ENCODE peak calls at places on chromosomes 16 and 17, in five cellular contexts. R is neural progenitor cell, E is testis, U is mucosa of descending colon, Y is heart right ventricle. V is an unnamed sample.
A peak's percentile ranks its signal among the peaks of the same experiment; 100 is the strongest.

GRCh38 chr16:75593825-75594820 is 27.9 kb downstream of the GABARAPL2 start:
- DNase-seq in Y (no peak), U (no peak), R (no peak), E (no peak), V (no peak)

GRCh38 chr16:27330542-27330941 is 16.8 kb downstream of the IL4R start:
- DNase-seq in Y (peak; percentile 42), R (no peak), U (no peak), E (no peak), V (no peak)

GRCh38 chr16:50261160-50261706 is 5.1 kb upstream of the ADCY7 start:
- DNase-seq in Y (no peak), E (no peak), U (no peak), R (no peak), V (no peak)

GRCh38 chr17:29574732-29575510 is 6.4 kb downstream of the TP53I13 start:
- DNase-seq in Y (no peak), U (peak; percentile 82), E (no peak), R (no peak), V (no peak)

GRCh38 chr17:38702900-38703741 is 2.0 kb upstream of the MLLT6 start:
- DNase-seq in R (no peak), U (peak; percentile 55), Y (no peak), E (peak; percentile 40), V (no peak)

GRCh38 chr16:14106457-14106856 is 35.3 kb downstream of the MRTFB start:
- DNase-seq in Y (no peak), E (no peak), U (no peak), R (no peak), V (no peak)

GRCh38 chr17:11900103-11900502 is 97.2 kb downstream of the ZNF18 start:
- DNase-seq in R (no peak), E (no peak), U (peak; percentile 5), Y (no peak), V (no peak)

GRCh38 chr17:59783221-59784016 is 76.0 kb downstream of the VMP1 start:
- DNase-seq in Y (no peak), U (no peak), E (no peak), R (no peak), V (no peak)

GRCh38 chr17:77408284-77408683 is 267.5 kb downstream of the SEC14L1 start:
- DNase-seq in Y (no peak), U (no peak), R (no peak), E (no peak), V (no peak)

GRCh38 chr16:80971814-80972213 is 34.9 kb downstream of the CMC2 start:
- DNase-seq in Y (no peak), R (peak; percentile 23), U (no peak), E (no peak), V (no peak)

GRCh38 chr16:80972611-80973010 is 34.1 kb downstream of the CMC2 start:
- DNase-seq in E (no peak), U (no peak), R (no peak), Y (no peak), V (no peak)

GRCh38 chr16:80976946-80977345 is 29.7 kb downstream of the CMC2 start:
- DNase-seq in Y (no peak), R (no peak), U (no peak), E (no peak), V (no peak)

GRCh38 chr16:80973991-80974390 is 32.7 kb downstream of the CMC2 start:
- DNase-seq in U (no peak), E (no peak), R (no peak), Y (no peak), V (no peak)

GRCh38 chr16:80974649-80975376 is 31.9 kb downstream of the CMC2 start:
- DNase-seq in Y (no peak), R (peak; percentile 18), U (no peak), E (no peak), V (no peak)
- TF ChIP-seq CTCF in Y (peak; percentile 42), R (peak; percentile 56), U (no peak), E (peak; percentile 45), V (peak; percentile 27)

GRCh38 chr16:35148748-35149147 is 1689.3 kb downstream of the TP53TG3F start:
- DNase-seq in U (no peak), Y (no peak), E (no peak), R (no peak), V (no peak)

GRCh38 chr16:35152067-35152627 is 1692.7 kb downstream of the TP53TG3F start:
- DNase-seq in R (no peak), Y (no peak), E (no peak), U (no peak), V (no peak)

GRCh38 chr16:35150805-35151312 is 1691.4 kb downstream of the TP53TG3F start:
- DNase-seq in E (no peak), Y (no peak), R (no peak), U (no peak), V (no peak)

GRCh38 chr16:35147556-35148504 is 1688.4 kb downstream of the TP53TG3F start:
- DNase-seq in U (no peak), R (no peak), Y (no peak), E (no peak), V (no peak)

DNA sequence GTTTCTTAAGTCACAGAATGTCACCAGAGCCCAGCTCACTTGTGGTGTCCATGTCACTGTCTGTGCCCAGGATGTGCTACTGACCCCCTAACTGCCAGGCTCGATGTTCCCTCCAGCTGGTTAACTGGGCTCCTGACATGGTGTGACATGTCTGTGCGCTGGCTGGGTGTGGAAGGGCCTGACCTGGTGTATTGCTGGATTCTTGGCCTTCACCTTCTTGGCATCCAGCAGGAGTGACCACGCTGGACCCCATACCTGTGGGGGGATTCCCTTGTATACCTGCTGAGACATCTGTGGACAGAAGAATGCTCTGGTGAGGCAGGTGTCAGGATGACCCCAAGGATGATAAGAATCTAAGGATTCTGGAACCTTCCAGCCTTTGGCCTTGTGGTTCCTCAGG is 1690.1 kb downstream of the TP53TG3F start:
- DNase-seq in U (no peak), Y (no peak), E (no peak), R (no peak), V (no peak)
- H3K9me3 ChIP-seq in U (peaks cover 84% of the 10 kb centered on the region), Y (no peaks in the 10 kb centered on the region), E (no peaks in the 10 kb centered on the region), R (peaks cover 8% of the 10 kb centered on the region), V (no peaks in the 10 kb centered on the region)

DNA sequence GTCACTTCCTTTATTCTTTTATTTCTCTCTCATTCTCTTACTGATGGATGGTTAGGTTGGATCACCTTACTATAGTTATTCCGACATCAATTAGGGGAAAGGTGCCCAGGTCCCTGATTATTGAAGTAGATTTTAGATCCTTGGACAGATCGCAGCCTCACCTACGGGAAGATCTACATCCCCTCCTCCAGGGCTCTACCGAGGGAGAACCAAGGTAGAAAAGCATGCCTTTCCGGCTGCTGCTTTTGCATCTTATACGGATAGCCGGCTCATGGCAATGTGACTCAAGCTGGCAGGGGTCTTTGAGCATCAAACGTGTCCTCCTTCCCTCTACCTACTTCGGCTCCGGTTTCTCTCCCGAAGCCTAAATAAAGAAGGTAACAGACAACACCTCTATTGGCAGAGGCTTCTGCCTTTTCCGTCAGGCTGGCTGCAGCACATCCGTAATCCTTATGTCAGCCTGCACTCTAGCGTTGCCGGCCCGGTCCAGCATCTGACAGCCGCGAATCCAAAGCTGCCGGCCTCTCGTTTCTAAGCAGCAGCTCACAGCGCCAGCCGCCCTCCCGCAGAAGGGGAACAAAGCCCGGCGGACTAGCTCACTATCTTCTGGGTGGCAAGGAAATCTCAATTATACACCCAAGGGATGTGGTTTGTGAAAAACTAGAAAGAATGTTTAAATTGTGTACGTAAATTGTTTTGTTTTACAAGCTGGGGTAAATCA is 46.9 kb downstream of the IRX6 start:
- DNase-seq in Y (peak; percentile 73), E (peak; percentile 83), U (peak; percentile 36), R (peak; percentile 93), V (peak; percentile 68)
- TF ChIP-seq CTCF in Y (peak; percentile 50), E (peak; percentile 19), U (no peak), R (peak; percentile 71), V (peak; percentile 73)

GRCh38 chr17:53896047-53896446 is 73.3 kb downstream of the KIF2B start:
- DNase-seq in R (no peak), E (no peak), U (no peak), Y (no peak), V (no peak)
- H3K9me3 ChIP-seq in R (no peaks in the 10 kb centered on the region), E (no peaks in the 10 kb centered on the region), U (peaks cover 24% of the 10 kb centered on the region), Y (no peaks in the 10 kb centered on the region), V (no peaks in the 10 kb centered on the region)

DNA sequence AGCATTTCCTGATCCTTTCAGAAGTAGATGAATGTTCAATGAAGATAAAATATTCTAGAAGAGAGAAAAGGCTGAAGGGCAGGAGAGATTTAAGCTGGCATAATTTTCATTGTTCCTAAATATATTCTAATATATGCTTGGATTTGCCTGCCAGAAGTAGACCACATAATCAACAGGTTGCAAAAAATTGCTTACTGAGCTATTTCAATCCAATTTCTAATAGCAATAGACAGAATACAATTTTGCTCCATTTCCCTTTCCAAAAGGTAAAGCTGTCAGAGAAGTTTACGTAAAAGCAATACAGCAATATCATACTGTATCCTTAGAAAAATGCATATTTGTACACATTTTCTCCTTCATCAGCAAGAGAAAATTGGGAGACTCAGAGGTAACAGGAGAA is 237.3 kb downstream of the PMP22 start:
- DNase-seq in Y (no peak), R (no peak), E (no peak), U (no peak), V (no peak)
- TF ChIP-seq CTCF in Y (no peak), R (no peak), E (no peak), U (no peak), V (no peak)

GRCh38 chr17:39702901-39703893 is 3.3 kb downstream of the ERBB2 start:
- DNase-seq in E (no peak), Y (no peak), R (peak; percentile 21), U (no peak), V (no peak)
- H3K9me3 ChIP-seq in E (no peaks in the 10 kb centered on the region), Y (no peaks in the 10 kb centered on the region), R (no peaks in the 10 kb centered on the region), U (no peaks in the 10 kb centered on the region), V (no peaks in the 10 kb centered on the region)

DNA sequence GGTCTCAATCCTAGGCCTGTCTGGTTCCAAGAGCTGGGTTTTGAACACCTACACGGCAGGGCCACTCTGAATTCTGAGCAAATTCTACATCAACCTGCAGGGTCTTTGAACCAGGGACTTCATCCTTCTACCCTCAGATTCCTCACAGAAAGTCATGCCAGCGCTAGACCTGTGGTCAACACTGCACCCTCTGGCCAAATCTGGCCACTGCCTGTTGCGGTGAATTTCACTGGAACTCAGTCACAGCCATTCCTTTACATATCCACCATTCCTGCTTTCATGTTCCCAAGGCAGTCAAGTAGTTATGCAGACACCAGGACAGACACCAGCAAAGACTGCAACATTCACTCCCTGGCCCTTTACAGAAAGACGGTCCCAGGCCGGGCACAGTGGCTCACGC is 144.6 kb downstream of the C16orf95 start:
- DNase-seq in R (peak; percentile 48), Y (no peak), U (no peak), E (no peak), V (no peak)
- TF ChIP-seq CTCF in R (peak; percentile 55), Y (no peak), U (no peak), E (no peak), V (no peak)

DNA sequence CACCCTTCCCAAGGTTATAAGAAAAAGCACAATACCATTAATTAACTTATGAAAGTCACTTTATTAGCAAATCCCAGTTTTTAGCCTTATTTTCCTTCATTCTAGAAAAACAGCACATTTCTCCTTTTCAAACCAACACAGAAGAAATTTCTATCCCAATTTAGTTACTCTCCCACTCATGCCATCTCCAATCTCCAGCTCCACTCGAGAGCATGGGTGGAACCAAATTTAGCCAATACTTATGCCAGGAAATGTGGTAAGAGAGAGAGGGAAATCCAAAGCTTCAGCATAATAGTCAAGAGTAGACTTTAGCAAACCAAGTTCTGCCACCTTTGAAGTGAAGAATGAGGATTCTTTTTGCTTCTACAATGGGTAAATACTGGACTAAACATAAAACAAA is 288.8 kb downstream of the KIF2B start:
- DNase-seq in U (no peak), R (no peak), E (no peak), Y (no peak), V (no peak)
- H3K9me3 ChIP-seq in U (peaks cover 19% of the 10 kb centered on the region), R (no peaks in the 10 kb centered on the region), E (no peaks in the 10 kb centered on the region), Y (no peaks in the 10 kb centered on the region), V (no peaks in the 10 kb centered on the region)